ENCODE peak calls at places on chromosomes 5 and 9, in six cellular contexts. N is A549, U is GM12878, G is H1, L is K562, E is SK-N-SH. O is an unnamed sample.

GRCh38 chr9:13627071-13627470 is 347.6 kb upstream of the MPDZ start:
- DNase-seq in N (no peak), U (no peak), G (no peak), L (no peak), E (no peak), O (no peak)

GRCh38 chr5:179730852-179731251 is 1.8 kb upstream of the MAML1 start:
- DNase-seq in N (no peak), U (no peak), G (no peak), L (no peak), E (no peak), O (no peak)

GRCh38 chr9:105319514-105319863 is 75.0 kb downstream of the SLC44A1 start:
- DNase-seq in N (no peak), U (no peak), G (no peak), L (no peak), E (no peak), O (peak)

GRCh38 chr9:129272348-129273025 is 94.4 kb upstream of the IER5L start:
- DNase-seq in N (no peak), U (no peak), G (no peak), L (no peak), E (peak), O (no peak)

GRCh38 chr5:107217721-107218130 is 453.0 kb downstream of the EFNA5 start:
- DNase-seq in N (no peak), U (no peak), G (no peak), L (no peak), E (no peak), O (no peak)

GRCh38 chr5:40827479-40827977 is 7.5 kb downstream of the RPL37 start:
- DNase-seq in N (no peak), U (no peak), G (no peak), L (no peak), E (no peak), O (no peak)

GRCh38 chr5:113274836-113275414 is 159.9 kb downstream of the TSSK1B start:
- DNase-seq in N (no peak), U (no peak), G (no peak), L (no peak), E (no peak), O (no peak)

GRCh38 chr5:4879693-4880303 is 260.3 kb upstream of the ADAMTS16 start:
- DNase-seq in N (peak), U (no peak), G (peak), L (peak), E (peak), O (peak)

GRCh38 chr9:5630038-5630507 is 1.2 kb downstream of the RIC1 start:
- DNase-seq in N (peak), U (no peak), G (no peak), L (no peak), E (peak), O (peak)

GRCh38 chr5:178357127-178357526 is 124.5 kb upstream of the PHYKPL start:
- DNase-seq in N (no peak), U (no peak), G (peak), L (no peak), E (peak), O (no peak)

GRCh38 chr5:66239034-66239433 is 94.9 kb downstream of the SREK1 start:
- DNase-seq in N (peak), U (no peak), G (no peak), L (no peak), E (no peak), O (no peak)

GRCh38 chr9:87796232-87796631 is 70.3 kb downstream of the CTSL start:
- DNase-seq in N (no peak), U (no peak), G (no peak), L (peak), E (no peak), O (no peak)

GRCh38 chr9:87792831-87793288 is 66.9 kb downstream of the CTSL start:
- DNase-seq in N (peak), U (peak), G (no peak), L (peak), E (no peak), O (peak)

GRCh38 chr9:87795178-87795577 is 69.3 kb downstream of the CTSL start:
- DNase-seq in N (no peak), U (no peak), G (no peak), L (peak), E (no peak), O (no peak)

GRCh38 chr9:87798276-87798833 is 72.4 kb downstream of the CTSL start:
- DNase-seq in N (no peak), U (no peak), G (no peak), L (no peak), E (no peak), O (no peak)

DNA sequence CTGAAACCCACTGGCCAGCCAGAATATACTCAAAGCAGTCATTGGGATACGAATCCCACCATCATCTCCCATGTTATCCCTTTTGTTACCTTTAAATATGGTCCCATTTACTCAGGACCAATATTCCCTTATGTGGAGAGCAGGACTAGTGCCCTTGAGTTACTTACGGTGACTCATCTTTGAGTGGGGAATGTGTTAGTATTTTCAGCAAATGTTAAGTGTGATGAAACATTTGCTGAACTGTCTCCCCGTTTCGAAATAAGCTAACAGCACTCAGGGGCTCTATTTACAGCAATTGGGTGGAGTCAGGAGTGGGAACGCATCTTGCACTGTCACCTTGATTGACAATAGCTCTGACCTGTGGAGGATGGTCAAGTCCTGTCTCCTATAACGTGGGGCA is 67.4 kb downstream of the CTSL start:
- DNase-seq in N (peak), U (no peak), G (no peak), L (peak), E (no peak), O (peak)
- H3K4me2 ChIP-seq in N (peak), U (no peak), G (no peak), L (peak), E (no peak), O (peak)

GRCh38 chr9:37902131-37902530 is 1.8 kb downstream of the SLC25A51 start:
- DNase-seq in N (no peak), U (no peak), G (no peak), L (no peak), E (no peak), O (no peak)

GRCh38 chr9:37904647-37905505 is 949 bp upstream of the SLC25A51 start:
- DNase-seq in N (no peak), U (no peak), G (no peak), L (peak), E (peak), O (no peak)

GRCh38 chr9:37903831-37904646 is at the start of gene SLC25A51:
- DNase-seq in N (peak), U (peak), G (peak), L (peak), E (peak), O (peak)

GRCh38 chr9:37902804-37903580 is 935 bp downstream of the SLC25A51 start:
- DNase-seq in N (no peak), U (no peak), G (no peak), L (peak), E (no peak), O (peak)

DNA sequence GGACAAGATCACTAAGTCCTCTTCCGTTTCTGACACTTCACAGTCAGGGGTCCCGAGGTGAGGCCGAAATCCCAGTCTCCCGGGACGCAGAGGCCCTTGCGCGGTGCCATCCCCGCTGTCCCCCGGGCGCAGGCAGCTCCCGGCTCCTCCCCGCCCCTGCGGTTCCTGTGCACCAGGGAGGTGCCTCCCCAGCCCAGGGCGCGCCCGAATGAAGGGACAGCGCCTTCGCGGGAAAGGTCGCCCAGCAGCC is 421 bp downstream of the SLC25A51 start:
- DNase-seq in N (peak), U (no peak), G (no peak), L (no peak), E (no peak), O (no peak)
- TF ChIP-seq CHD2 in N (no peak), U (no peak), G (no peak), L (no peak), E (no peak), O (no peak)

GRCh38 chr5:19401032-19401431 is 587.0 kb downstream of the CDH18 start:
- DNase-seq in N (no peak), U (no peak), G (no peak), L (no peak), E (no peak), O (no peak)
- TF ChIP-seq CTCF in N (no peak), U (no peak), G (no peak), L (no peak), E (no peak), O (no peak)

GRCh38 chr5:128409401-128409800 is 128.6 kb downstream of the FBN2 start:
- DNase-seq in N (no peak), U (no peak), G (no peak), L (no peak), E (no peak), O (no peak)
- H3K4me2 ChIP-seq in N (no peak), U (no peak), G (no peak), L (no peak), E (no peak), O (no peak)

GRCh38 chr9:34985311-34985899 is 4.1 kb upstream of the DNAJB5 start:
- DNase-seq in N (peak), U (no peak), G (no peak), L (peak), E (peak), O (peak)
- TF ChIP-seq CHD2 in N (no peak), U (no peak), G (no peak), L (no peak), E (no peak), O (no peak)